ENCODE peak calls at places on chromosomes 3 and 15, in five cellular contexts. One of them, this sample, is unnamed.

GRCh38 chr3:52779411-52780297 is 2.3 kb downstream of the ITIH1 start:
- DNase-seq in right lobe of liver: no peak
- DNase-seq in H1: no peak
- DNase-seq in ovary: peak
- DNase-seq in uterus: no peak
- DNase-seq in this sample: no peak

GRCh38 chr3:4550957-4551754 is 58.0 kb downstream of the ITPR1 start:
- DNase-seq in uterus: peak
- DNase-seq in ovary: peak
- DNase-seq in H1: no peak
- DNase-seq in right lobe of liver: no peak
- DNase-seq in this sample: no peak

GRCh38 chr3:34020761-34021635 is 222.6 kb downstream of the PDCD6IP start:
- DNase-seq in right lobe of liver: no peak
- DNase-seq in ovary: no peak
- DNase-seq in H1: no peak
- DNase-seq in uterus: no peak
- DNase-seq in this sample: no peak

GRCh38 chr3:147419062-147419701 is 10.0 kb downstream of the ZIC1 start:
- DNase-seq in ovary: peak
- DNase-seq in uterus: no peak
- DNase-seq in H1: peak
- DNase-seq in right lobe of liver: no peak
- DNase-seq in this sample: peak

GRCh38 chr3:48656061-48656840 is 6.4 kb downstream of the CELSR3 start:
- DNase-seq in H1: peak
- DNase-seq in ovary: peak
- DNase-seq in uterus: peak
- DNase-seq in right lobe of liver: peak
- DNase-seq in this sample: peak

GRCh38 chr15:37100109-37100873 is at the start of gene MEIS2:
- DNase-seq in uterus: peak
- DNase-seq in ovary: peak
- DNase-seq in right lobe of liver: peak
- DNase-seq in H1: no peak
- DNase-seq in this sample: peak

GRCh38 chr3:130907966-130908365 is 14.1 kb downstream of the ATP2C1 start:
- DNase-seq in ovary: no peak
- DNase-seq in right lobe of liver: no peak
- DNase-seq in H1: no peak
- DNase-seq in uterus: no peak
- DNase-seq in this sample: no peak

GRCh38 chr3:184505479-184505878 is 56.1 kb upstream of the EPHB3 start:
- DNase-seq in H1: no peak
- DNase-seq in ovary: no peak
- DNase-seq in right lobe of liver: no peak
- DNase-seq in uterus: no peak
- DNase-seq in this sample: no peak

GRCh38 chr15:46266691-46267090 is 631.9 kb downstream of the SQOR start:
- DNase-seq in uterus: no peak
- DNase-seq in ovary: no peak
- DNase-seq in right lobe of liver: no peak
- DNase-seq in H1: no peak
- DNase-seq in this sample: no peak

GRCh38 chr3:158559504-158559903 is 11.5 kb upstream of the MLF1 start:
- DNase-seq in right lobe of liver: no peak
- DNase-seq in uterus: no peak
- DNase-seq in ovary: no peak
- DNase-seq in H1: no peak
- DNase-seq in this sample: no peak

GRCh38 chr3:153161138-153161713 is 800 bp upstream of the RAP2B start:
- DNase-seq in uterus: peak
- DNase-seq in ovary: peak
- DNase-seq in right lobe of liver: peak
- DNase-seq in H1: peak
- DNase-seq in this sample: peak

GRCh38 chr3:134371542-134372324 is 2.5 kb downstream of the AMOTL2 start:
- DNase-seq in right lobe of liver: peak
- DNase-seq in uterus: no peak
- DNase-seq in H1: no peak
- DNase-seq in ovary: no peak
- DNase-seq in this sample: peak

GRCh38 chr15:72176155-72176554 is 21.4 kb downstream of the GRAMD2A start:
- DNase-seq in uterus: no peak
- DNase-seq in right lobe of liver: no peak
- DNase-seq in H1: no peak
- DNase-seq in ovary: peak
- DNase-seq in this sample: no peak

GRCh38 chr3:159948423-159949140 is 40.1 kb upstream of the IL12A start:
- DNase-seq in right lobe of liver: no peak
- DNase-seq in ovary: no peak
- DNase-seq in uterus: no peak
- DNase-seq in H1: no peak
- DNase-seq in this sample: no peak

GRCh38 chr15:70197318-70197944 is 99.7 kb upstream of the TLE3 start:
- DNase-seq in H1: no peak
- DNase-seq in ovary: no peak
- DNase-seq in right lobe of liver: no peak
- DNase-seq in uterus: no peak
- DNase-seq in this sample: no peak

GRCh38 chr15:41849204-41849603 is 10.6 kb downstream of the PLA2G4B start:
- DNase-seq in ovary: no peak
- DNase-seq in uterus: no peak
- DNase-seq in H1: no peak
- DNase-seq in right lobe of liver: no peak
- DNase-seq in this sample: no peak

GRCh38 chr3:23002846-23003800 is 200.0 kb upstream of the UBE2E2 start:
- DNase-seq in H1: no peak
- DNase-seq in right lobe of liver: no peak
- DNase-seq in ovary: no peak
- DNase-seq in uterus: no peak
- DNase-seq in this sample: no peak

GRCh38 chr3:154776549-154777230 is 303.4 kb upstream of the MME start:
- DNase-seq in uterus: no peak
- DNase-seq in ovary: no peak
- DNase-seq in H1: no peak
- DNase-seq in right lobe of liver: no peak
- DNase-seq in this sample: no peak

GRCh38 chr3:72127843-72128242 is 342.9 kb upstream of the PROK2 start:
- DNase-seq in right lobe of liver: no peak
- DNase-seq in H1: no peak
- DNase-seq in uterus: no peak
- DNase-seq in ovary: no peak
- DNase-seq in this sample: no peak

GRCh38 chr15:45402955-45403892 is 24.9 kb upstream of the GATM start:
- DNase-seq in ovary: no peak
- DNase-seq in right lobe of liver: peak
- DNase-seq in uterus: no peak
- DNase-seq in H1: no peak
- DNase-seq in this sample: peak

GRCh38 chr3:56667973-56668579 is 15.0 kb downstream of the TASOR start:
- DNase-seq in uterus: no peak
- DNase-seq in H1: no peak
- DNase-seq in ovary: no peak
- DNase-seq in right lobe of liver: no peak
- DNase-seq in this sample: no peak

GRCh38 chr3:125188955-125189354 is 23.6 kb downstream of the SLC12A8 start:
- DNase-seq in ovary: no peak
- DNase-seq in H1: no peak
- DNase-seq in uterus: no peak
- DNase-seq in right lobe of liver: no peak
- DNase-seq in this sample: no peak

GRCh38 chr15:56249080-56249479 is 5.4 kb upstream of the RFX7 start:
- DNase-seq in H1: no peak
- DNase-seq in uterus: no peak
- DNase-seq in right lobe of liver: no peak
- DNase-seq in ovary: no peak
- DNase-seq in this sample: no peak

GRCh38 chr15:31228980-31229826 is 97.4 kb upstream of the KLF13 start:
- DNase-seq in right lobe of liver: peak
- DNase-seq in H1: no peak
- DNase-seq in ovary: no peak
- DNase-seq in uterus: no peak
- DNase-seq in this sample: no peak

GRCh38 chr3:62172199-62172598 is 201.2 kb downstream of the FEZF2 start:
- DNase-seq in H1: no peak
- DNase-seq in uterus: no peak
- DNase-seq in ovary: no peak
- DNase-seq in right lobe of liver: no peak
- DNase-seq in this sample: no peak

GRCh38 chr3:125481786-125482185 is 38.2 kb downstream of the SNX4 start:
- DNase-seq in H1: no peak
- DNase-seq in uterus: no peak
- DNase-seq in ovary: no peak
- DNase-seq in right lobe of liver: no peak
- DNase-seq in this sample: no peak

GRCh38 chr15:66647358-66647757 is 54.7 kb upstream of the SMAD6 start:
- DNase-seq in ovary: peak
- DNase-seq in uterus: no peak
- DNase-seq in right lobe of liver: peak
- DNase-seq in H1: no peak
- DNase-seq in this sample: no peak

GRCh38 chr3:189282189-189282588 is 110.4 kb downstream of the TPRG1 start:
- DNase-seq in uterus: no peak
- DNase-seq in right lobe of liver: no peak
- DNase-seq in H1: no peak
- DNase-seq in ovary: no peak
- DNase-seq in this sample: no peak

GRCh38 chr15:60476713-60477112 is 2.2 kb downstream of the ICE2 start:
- DNase-seq in ovary: no peak
- DNase-seq in right lobe of liver: no peak
- DNase-seq in uterus: no peak
- DNase-seq in H1: no peak
- DNase-seq in this sample: no peak

GRCh38 chr15:70528816-70529215 is 234.5 kb downstream of the UACA start:
- DNase-seq in ovary: no peak
- DNase-seq in H1: no peak
- DNase-seq in uterus: no peak
- DNase-seq in right lobe of liver: peak
- DNase-seq in this sample: no peak

GRCh38 chr15:92149029-92149428 is 244.7 kb upstream of the ST8SIA2 start:
- DNase-seq in ovary: no peak
- DNase-seq in uterus: no peak
- DNase-seq in H1: no peak
- DNase-seq in right lobe of liver: no peak
- DNase-seq in this sample: no peak

GRCh38 chr3:130939753-130940152 is 45.9 kb downstream of the ATP2C1 start:
- DNase-seq in uterus: no peak
- DNase-seq in right lobe of liver: no peak
- DNase-seq in H1: no peak
- DNase-seq in ovary: no peak
- DNase-seq in this sample: no peak

GRCh38 chr15:23422099-23422945 is 24.7 kb downstream of the GOLGA6L2 start:
- DNase-seq in uterus: no peak
- DNase-seq in H1: no peak
- DNase-seq in ovary: no peak
- DNase-seq in right lobe of liver: no peak
- DNase-seq in this sample: no peak

GRCh38 chr15:64153480-64154367 is 2.2 kb downstream of the SNX22 start:
- DNase-seq in right lobe of liver: peak
- DNase-seq in H1: peak
- DNase-seq in uterus: peak
- DNase-seq in ovary: peak
- DNase-seq in this sample: peak

GRCh38 chr3:149610351-149611105 is 47.3 kb downstream of the WWTR1 start:
- DNase-seq in ovary: no peak
- DNase-seq in right lobe of liver: no peak
- DNase-seq in uterus: no peak
- DNase-seq in H1: no peak
- DNase-seq in this sample: no peak

GRCh38 chr3:76039431-76039830 is 254.1 kb upstream of the ZNF717 start:
- DNase-seq in right lobe of liver: no peak
- DNase-seq in uterus: no peak
- DNase-seq in H1: no peak
- DNase-seq in ovary: no peak
- DNase-seq in this sample: no peak

GRCh38 chr15:74529911-74530310 is 11.1 kb upstream of the ARID3B start:
- DNase-seq in H1: no peak
- DNase-seq in uterus: no peak
- DNase-seq in ovary: no peak
- DNase-seq in right lobe of liver: no peak
- DNase-seq in this sample: no peak

GRCh38 chr3:42036483-42036823 is 54.7 kb upstream of the TRAK1 start:
- DNase-seq in H1: no peak
- DNase-seq in right lobe of liver: no peak
- DNase-seq in ovary: no peak
- DNase-seq in uterus: peak
- DNase-seq in this sample: peak
- TF ChIP-seq POLR2A in H1: no peak
- TF ChIP-seq POLR2A in right lobe of liver: no peak
- TF ChIP-seq POLR2A in ovary: no peak
- TF ChIP-seq POLR2A in uterus: peak
- TF ChIP-seq POLR2A in this sample: peak

DNA sequence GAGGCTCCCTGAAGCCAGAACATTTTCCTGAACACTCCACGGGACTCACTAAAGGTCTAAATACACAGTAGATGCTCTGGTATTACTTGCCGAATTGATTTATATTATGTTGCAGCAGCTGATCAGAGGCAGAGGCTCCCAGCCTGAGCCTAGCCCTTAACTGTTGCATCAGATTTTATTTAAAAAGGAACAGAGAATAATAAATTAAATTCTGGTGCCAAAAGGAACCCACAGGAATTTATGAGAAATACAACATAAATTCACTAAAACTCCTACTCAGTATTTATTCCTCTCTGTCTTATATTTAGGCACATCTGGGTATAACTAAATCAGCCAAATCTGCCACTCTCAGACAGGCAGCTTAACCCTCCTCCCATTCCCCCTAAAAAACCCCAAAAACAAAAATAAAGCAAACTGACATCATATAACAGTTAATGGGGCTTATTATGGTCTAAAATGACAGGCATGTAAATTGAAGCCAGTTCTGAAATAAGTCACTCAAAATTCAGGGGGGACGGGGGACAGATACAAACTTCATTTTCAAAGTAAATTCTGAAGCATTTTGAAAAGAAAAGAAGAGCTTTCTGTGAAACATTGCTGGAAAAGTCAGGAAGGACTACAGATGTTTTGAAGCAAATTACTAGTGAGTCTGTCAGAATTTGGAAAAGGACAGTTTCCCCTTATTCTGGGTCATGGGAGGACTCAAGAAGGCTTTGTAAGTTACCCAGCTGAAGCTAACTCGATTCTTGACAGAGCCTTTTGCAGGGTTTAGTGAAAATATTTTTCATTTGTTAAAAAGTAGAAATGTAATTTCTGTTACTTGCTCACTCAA is 53.8 kb upstream of the CORO2B start:
- DNase-seq in ovary: no peak
- DNase-seq in H1: no peak
- DNase-seq in uterus: peak
- DNase-seq in right lobe of liver: no peak
- DNase-seq in this sample: no peak
- H3K4me3 ChIP-seq in ovary: no peak
- H3K4me3 ChIP-seq in H1: no peak
- H3K4me3 ChIP-seq in uterus: no peak
- H3K4me3 ChIP-seq in right lobe of liver: no peak
- H3K4me3 ChIP-seq in this sample: no peak

GRCh38 chr15:53513431-53513830 is 246.0 kb downstream of the WDR72 start:
- DNase-seq in right lobe of liver: no peak
- DNase-seq in ovary: no peak
- DNase-seq in H1: no peak
- DNase-seq in uterus: no peak
- DNase-seq in this sample: no peak
- TF ChIP-seq POLR2A in right lobe of liver: no peak
- TF ChIP-seq POLR2A in ovary: no peak
- TF ChIP-seq POLR2A in H1: no peak
- TF ChIP-seq POLR2A in uterus: no peak
- TF ChIP-seq POLR2A in this sample: no peak

GRCh38 chr3:11591006-11591360 is 52.7 kb downstream of the VGLL4 start:
- DNase-seq in ovary: no peak
- DNase-seq in right lobe of liver: no peak
- DNase-seq in H1: no peak
- DNase-seq in uterus: no peak
- DNase-seq in this sample: no peak
- H3K4me3 ChIP-seq in ovary: no peak
- H3K4me3 ChIP-seq in right lobe of liver: no peak
- H3K4me3 ChIP-seq in H1: no peak
- H3K4me3 ChIP-seq in uterus: no peak
- H3K4me3 ChIP-seq in this sample: peak